ENCODE peak calls at places on chromosomes 5 and 9, in five cellular contexts. One of them, this sample, is unnamed.

GRCh38 chr9:98888794-98889495 is 54.8 kb upstream of the COL15A1 start:
- DNase-seq in endothelial cell of umbilical vein: no peak
- DNase-seq in WERI-Rb-1: no peak
- DNase-seq in OCI-LY7: no peak
- DNase-seq in IMR-90: peak
- DNase-seq in this sample: no peak

GRCh38 chr5:97528941-97529340 is 345.9 kb upstream of the RIOK2 start:
- DNase-seq in endothelial cell of umbilical vein: peak
- DNase-seq in WERI-Rb-1: no peak
- DNase-seq in OCI-LY7: no peak
- DNase-seq in IMR-90: peak
- DNase-seq in this sample: peak

GRCh38 chr5:112086740-112087139 is 329.7 kb upstream of the NREP start:
- DNase-seq in endothelial cell of umbilical vein: no peak
- DNase-seq in WERI-Rb-1: no peak
- DNase-seq in OCI-LY7: no peak
- DNase-seq in IMR-90: no peak
- DNase-seq in this sample: no peak

GRCh38 chr5:96703384-96703910 is 41.3 kb downstream of the CAST start:
- DNase-seq in endothelial cell of umbilical vein: peak
- DNase-seq in WERI-Rb-1: no peak
- DNase-seq in OCI-LY7: no peak
- DNase-seq in IMR-90: no peak
- DNase-seq in this sample: peak

GRCh38 chr9:19404278-19405075 is 4.3 kb upstream of the ACER2 start:
- DNase-seq in endothelial cell of umbilical vein: no peak
- DNase-seq in WERI-Rb-1: no peak
- DNase-seq in OCI-LY7: no peak
- DNase-seq in IMR-90: no peak
- DNase-seq in this sample: no peak

GRCh38 chr5:96641368-96641767 is 20.8 kb upstream of the CAST start:
- DNase-seq in endothelial cell of umbilical vein: no peak
- DNase-seq in WERI-Rb-1: no peak
- DNase-seq in OCI-LY7: no peak
- DNase-seq in IMR-90: peak
- DNase-seq in this sample: peak

GRCh38 chr9:33765411-33765810 is 29.9 kb upstream of the PRSS3 start:
- DNase-seq in endothelial cell of umbilical vein: peak
- DNase-seq in WERI-Rb-1: no peak
- DNase-seq in OCI-LY7: no peak
- DNase-seq in IMR-90: peak
- DNase-seq in this sample: peak

GRCh38 chr9:108512426-108513173 is 343.2 kb downstream of the ACTL7B start:
- DNase-seq in endothelial cell of umbilical vein: no peak
- DNase-seq in WERI-Rb-1: no peak
- DNase-seq in OCI-LY7: no peak
- DNase-seq in IMR-90: peak
- DNase-seq in this sample: peak

GRCh38 chr5:2280318-2280717 is 397.6 kb upstream of the IRX4 start:
- DNase-seq in endothelial cell of umbilical vein: no peak
- DNase-seq in WERI-Rb-1: no peak
- DNase-seq in OCI-LY7: no peak
- DNase-seq in IMR-90: no peak
- DNase-seq in this sample: no peak

GRCh38 chr5:122788996-122789395 is 14.1 kb downstream of the SNX2 start:
- DNase-seq in endothelial cell of umbilical vein: no peak
- DNase-seq in WERI-Rb-1: no peak
- DNase-seq in OCI-LY7: no peak
- DNase-seq in IMR-90: no peak
- DNase-seq in this sample: no peak

GRCh38 chr9:132054024-132054423 is 25.6 kb downstream of the MED27 start:
- DNase-seq in endothelial cell of umbilical vein: no peak
- DNase-seq in WERI-Rb-1: peak
- DNase-seq in OCI-LY7: no peak
- DNase-seq in IMR-90: no peak
- DNase-seq in this sample: no peak

GRCh38 chr9:72485821-72486605 is 35.4 kb upstream of the TMC1 start:
- DNase-seq in endothelial cell of umbilical vein: no peak
- DNase-seq in WERI-Rb-1: no peak
- DNase-seq in OCI-LY7: no peak
- DNase-seq in IMR-90: peak
- DNase-seq in this sample: peak

GRCh38 chr5:14212838-14213237 is 69.7 kb downstream of the TRIO start:
- DNase-seq in endothelial cell of umbilical vein: no peak
- DNase-seq in WERI-Rb-1: no peak
- DNase-seq in OCI-LY7: peak
- DNase-seq in IMR-90: no peak
- DNase-seq in this sample: no peak

GRCh38 chr5:35672995-35673394 is 55.3 kb downstream of the SPEF2 start:
- DNase-seq in endothelial cell of umbilical vein: no peak
- DNase-seq in WERI-Rb-1: no peak
- DNase-seq in OCI-LY7: peak
- DNase-seq in IMR-90: no peak
- DNase-seq in this sample: no peak

GRCh38 chr9:81499571-81499970 is 189.8 kb downstream of the TLE1 start:
- DNase-seq in endothelial cell of umbilical vein: no peak
- DNase-seq in WERI-Rb-1: no peak
- DNase-seq in OCI-LY7: no peak
- DNase-seq in IMR-90: no peak
- DNase-seq in this sample: no peak

DNA sequence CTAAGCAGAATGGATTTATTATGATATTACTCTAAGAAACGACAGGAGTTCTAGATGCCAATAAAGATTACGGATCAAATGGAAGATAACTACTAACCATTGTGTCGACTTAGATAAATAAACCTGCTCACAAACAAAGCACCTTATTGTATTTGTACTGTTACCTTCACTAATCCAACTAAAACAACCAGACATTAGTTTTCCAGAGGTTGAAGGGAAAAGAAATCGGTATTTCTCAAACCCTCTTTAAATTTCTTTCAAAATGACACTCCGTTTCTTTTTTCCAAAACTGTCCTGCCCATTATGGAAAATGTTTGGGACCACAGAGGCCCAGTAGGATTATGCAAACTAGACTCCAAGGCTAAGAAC is 2.8 kb downstream of the MLLT3 start:
- DNase-seq in endothelial cell of umbilical vein: no peak
- DNase-seq in WERI-Rb-1: no peak
- DNase-seq in OCI-LY7: no peak
- DNase-seq in IMR-90: no peak
- DNase-seq in this sample: no peak
- H3K4me3 ChIP-seq in endothelial cell of umbilical vein: no peak
- H3K4me3 ChIP-seq in WERI-Rb-1: no peak
- H3K4me3 ChIP-seq in OCI-LY7: no peak
- H3K4me3 ChIP-seq in IMR-90: peak
- H3K4me3 ChIP-seq in this sample: peak

DNA sequence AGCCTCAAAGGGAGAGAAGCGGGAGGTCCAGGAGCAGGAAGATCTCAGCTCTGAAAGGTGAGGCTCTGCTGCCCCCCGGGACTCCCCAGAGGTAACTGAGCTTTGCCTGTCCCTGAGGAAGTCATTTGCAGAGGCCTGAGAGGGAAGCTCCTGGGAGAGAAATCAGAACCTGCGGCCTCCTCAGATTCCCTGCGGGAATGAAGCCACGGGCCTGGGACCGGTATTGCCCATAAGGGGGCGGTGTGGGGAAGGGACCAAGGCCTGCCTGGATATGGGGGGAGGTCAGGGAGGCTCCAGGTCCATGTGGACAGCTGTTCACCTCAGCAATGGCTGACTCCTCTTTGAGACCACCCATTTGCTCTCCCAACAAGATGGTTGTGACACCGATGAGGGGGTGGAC is 1.3 kb downstream of the SPATA31E1 start:
- DNase-seq in endothelial cell of umbilical vein: no peak
- DNase-seq in WERI-Rb-1: peak
- DNase-seq in OCI-LY7: no peak
- DNase-seq in IMR-90: no peak
- DNase-seq in this sample: peak
- TF ChIP-seq CTCF in endothelial cell of umbilical vein: peak
- TF ChIP-seq CTCF in WERI-Rb-1: peak
- TF ChIP-seq CTCF in OCI-LY7: peak
- TF ChIP-seq CTCF in IMR-90: no peak
- TF ChIP-seq CTCF in this sample: peak

GRCh38 chr5:177367323-177367848 is 9.7 kb downstream of the RGS14 start:
- DNase-seq in endothelial cell of umbilical vein: no peak
- DNase-seq in WERI-Rb-1: no peak
- DNase-seq in OCI-LY7: no peak
- DNase-seq in IMR-90: no peak
- DNase-seq in this sample: no peak
- H3K4me3 ChIP-seq in endothelial cell of umbilical vein: no peak
- H3K4me3 ChIP-seq in WERI-Rb-1: no peak
- H3K4me3 ChIP-seq in OCI-LY7: no peak
- H3K4me3 ChIP-seq in IMR-90: peak
- H3K4me3 ChIP-seq in this sample: peak

GRCh38 chr5:176543428-176544182 is 5.5 kb upstream of the CDHR2 start:
- DNase-seq in endothelial cell of umbilical vein: no peak
- DNase-seq in WERI-Rb-1: peak
- DNase-seq in OCI-LY7: peak
- DNase-seq in IMR-90: no peak
- DNase-seq in this sample: no peak

GRCh38 chr5:176541338-176542134 is 4.3 kb upstream of the RNF44 start:
- DNase-seq in endothelial cell of umbilical vein: peak
- DNase-seq in WERI-Rb-1: peak
- DNase-seq in OCI-LY7: peak
- DNase-seq in IMR-90: no peak
- DNase-seq in this sample: no peak

GRCh38 chr5:176542135-176542595 is 5.0 kb upstream of the RNF44 start:
- DNase-seq in endothelial cell of umbilical vein: no peak
- DNase-seq in WERI-Rb-1: no peak
- DNase-seq in OCI-LY7: peak
- DNase-seq in IMR-90: no peak
- DNase-seq in this sample: no peak

GRCh38 chr5:176540956-176541337 is 3.7 kb upstream of the RNF44 start:
- DNase-seq in endothelial cell of umbilical vein: no peak
- DNase-seq in WERI-Rb-1: no peak
- DNase-seq in OCI-LY7: no peak
- DNase-seq in IMR-90: no peak
- DNase-seq in this sample: no peak

GRCh38 chr5:176542596-176543427 is 5.6 kb upstream of the RNF44 start:
- DNase-seq in endothelial cell of umbilical vein: no peak
- DNase-seq in WERI-Rb-1: peak
- DNase-seq in OCI-LY7: peak
- DNase-seq in IMR-90: peak
- DNase-seq in this sample: no peak
- TF ChIP-seq CTCF in endothelial cell of umbilical vein: no peak
- TF ChIP-seq CTCF in WERI-Rb-1: peak
- TF ChIP-seq CTCF in OCI-LY7: no peak
- TF ChIP-seq CTCF in IMR-90: peak
- TF ChIP-seq CTCF in this sample: no peak

GRCh38 chr5:138663009-138663408 is 87.8 kb upstream of the HSPA9 start:
- DNase-seq in endothelial cell of umbilical vein: no peak
- DNase-seq in WERI-Rb-1: no peak
- DNase-seq in OCI-LY7: peak
- DNase-seq in IMR-90: no peak
- DNase-seq in this sample: no peak
- H3K4me3 ChIP-seq in endothelial cell of umbilical vein: no peak
- H3K4me3 ChIP-seq in WERI-Rb-1: no peak
- H3K4me3 ChIP-seq in OCI-LY7: no peak
- H3K4me3 ChIP-seq in IMR-90: no peak
- H3K4me3 ChIP-seq in this sample: no peak